ENCODE peak calls at places on chromosomes 12 and 14, in four cellular contexts. Q is NCI-H2081, H is DMS 273 treated with DMSO at 0.1 percent for 48 hours, W is NCI-H1092 treated with DMSO at 0.1 percent for 48 hours. O is an unnamed sample.

GRCh38 chr14:63745858-63746425 is 18.1 kb upstream of the SGPP1 start:
- DNase-seq in H (no peak), W (no peak), Q (no peak), O (no peak)

GRCh38 chr12:124703852-124704251 is 136.4 kb upstream of the NCOR2 start:
- DNase-seq in W (no peak), H (no peak), Q (no peak), O (no peak)

GRCh38 chr14:23187925-23188324 is 4.5 kb upstream of the SLC7A8 start:
- DNase-seq in H (no peak), Q (no peak), W (no peak), O (no peak)

GRCh38 chr12:49825971-49826421 is 2.2 kb downstream of the NCKAP5L start:
- DNase-seq in Q (no peak), W (no peak), H (no peak), O (no peak)

GRCh38 chr14:73944432-73945158 is 5.3 kb downstream of the FAM161B start:
- DNase-seq in H (no peak), W (no peak), Q (no peak), O (no peak)

GRCh38 chr12:108134744-108135143 is 5.7 kb downstream of the WSCD2 start:
- DNase-seq in Q (no peak), W (no peak), H (no peak), O (no peak)

GRCh38 chr12:130714091-130714590 is 2.0 kb downstream of the RIMBP2 start:
- DNase-seq in H (peak), W (peak), Q (no peak), O (no peak)

GRCh38 chr14:39229222-39229543 is 4.5 kb upstream of the MIA2 start:
- DNase-seq in H (no peak), W (no peak), Q (no peak), O (no peak)

GRCh38 chr14:38121280-38121679 is 86.4 kb upstream of the SSTR1 start:
- DNase-seq in W (no peak), H (no peak), Q (no peak), O (no peak)

GRCh38 chr14:20836668-20837338 is 34.2 kb upstream of the RNASE1 start:
- DNase-seq in W (no peak), Q (no peak), H (no peak), O (no peak)

GRCh38 chr12:62647586-62647985 is 181.0 kb downstream of the MON2 start:
- DNase-seq in Q (no peak), H (no peak), W (no peak), O (no peak)

GRCh38 chr12:8554451-8555195 is 13.9 kb upstream of the CLEC4E start:
- DNase-seq in Q (no peak), W (no peak), H (no peak), O (no peak)

GRCh38 chr14:75643985-75644384 is 16.7 kb downstream of the ERG28 start:
- DNase-seq in W (no peak), Q (no peak), H (no peak), O (no peak)

GRCh38 chr12:50441763-50442162 is 41.1 kb downstream of the LARP4 start:
- DNase-seq in W (no peak), H (no peak), Q (no peak), O (no peak)

GRCh38 chr14:34678306-34678705 is 36.1 kb downstream of the CFL2 start:
- DNase-seq in W (no peak), Q (no peak), H (no peak), O (no peak)

GRCh38 chr14:50249118-50249775 is 17.9 kb upstream of the SOS2 start:
- DNase-seq in Q (no peak), H (no peak), W (no peak), O (no peak)

GRCh38 chr14:90785474-90785873 is 30.8 kb downstream of the TTC7B start:
- DNase-seq in H (no peak), Q (no peak), W (no peak), O (peak)

GRCh38 chr14:82060219-82060618 is 526.6 kb upstream of the SEL1L start:
- DNase-seq in Q (no peak), W (no peak), H (no peak), O (no peak)

GRCh38 chr12:121797937-121798801 is 4.7 kb upstream of the RHOF start:
- DNase-seq in W (peak), Q (peak), H (peak), O (no peak)